ENCODE peak calls at places on chromosomes 3 and 15, in seven cellular contexts. One of them, this sample, is unnamed.

GRCh38 chr15:58684751-58685150 is 64.8 kb downstream of the ADAM10 start:
- DNase-seq in sigmoid colon: no peak
- DNase-seq in psoas muscle: no peak
- DNase-seq in HCEC 1CT: no peak
- DNase-seq in anterior cingulate cortex: no peak
- DNase-seq in posterior cingulate gyrus: no peak
- DNase-seq in GM23248: peak; percentile 32
- DNase-seq in this sample: no peak

GRCh38 chr15:25239471-25240345 is 199.1 kb downstream of the UBE3A start:
- DNase-seq in sigmoid colon: peak; percentile 43
- DNase-seq in psoas muscle: peak; percentile 1
- DNase-seq in HCEC 1CT: no peak
- DNase-seq in anterior cingulate cortex: no peak
- DNase-seq in posterior cingulate gyrus: no peak
- DNase-seq in GM23248: no peak
- DNase-seq in this sample: no peak

GRCh38 chr3:135992072-135992471 is 26.5 kb downstream of the PPP2R3A start:
- DNase-seq in sigmoid colon: no peak
- DNase-seq in psoas muscle: no peak
- DNase-seq in HCEC 1CT: peak; percentile 89
- DNase-seq in anterior cingulate cortex: no peak
- DNase-seq in posterior cingulate gyrus: no peak
- DNase-seq in GM23248: peak; percentile 92
- DNase-seq in this sample: no peak

GRCh38 chr3:88617283-88617682 is 467.5 kb downstream of the C3orf38 start:
- DNase-seq in sigmoid colon: no peak
- DNase-seq in psoas muscle: no peak
- DNase-seq in HCEC 1CT: no peak
- DNase-seq in anterior cingulate cortex: no peak
- DNase-seq in posterior cingulate gyrus: no peak
- DNase-seq in GM23248: no peak
- DNase-seq in this sample: no peak

GRCh38 chr15:70826634-70827033 is 27.3 kb downstream of the LARP6 start:
- DNase-seq in sigmoid colon: peak; percentile 80
- DNase-seq in psoas muscle: peak; percentile 56
- DNase-seq in HCEC 1CT: peak; percentile 87
- DNase-seq in anterior cingulate cortex: no peak
- DNase-seq in posterior cingulate gyrus: no peak
- DNase-seq in GM23248: peak; percentile 95
- DNase-seq in this sample: no peak

GRCh38 chr3:163605915-163606314 is 1472.4 kb downstream of the SI start:
- DNase-seq in sigmoid colon: no peak
- DNase-seq in psoas muscle: no peak
- DNase-seq in HCEC 1CT: no peak
- DNase-seq in anterior cingulate cortex: no peak
- DNase-seq in posterior cingulate gyrus: no peak
- DNase-seq in GM23248: no peak
- DNase-seq in this sample: no peak

GRCh38 chr15:40593130-40593529 is 919 bp upstream of the KNL1 start:
- DNase-seq in sigmoid colon: no peak
- DNase-seq in psoas muscle: no peak
- DNase-seq in HCEC 1CT: no peak
- DNase-seq in anterior cingulate cortex: no peak
- DNase-seq in posterior cingulate gyrus: no peak
- DNase-seq in GM23248: no peak
- DNase-seq in this sample: no peak

GRCh38 chr3:72974956-72975355 is 21.7 kb upstream of the PPP4R2 start:
- DNase-seq in sigmoid colon: no peak
- DNase-seq in psoas muscle: no peak
- DNase-seq in HCEC 1CT: no peak
- DNase-seq in anterior cingulate cortex: no peak
- DNase-seq in posterior cingulate gyrus: no peak
- DNase-seq in GM23248: no peak
- DNase-seq in this sample: no peak

GRCh38 chr3:141955163-141955562 is 78.7 kb downstream of the ATP1B3 start:
- DNase-seq in sigmoid colon: peak; percentile 37
- DNase-seq in psoas muscle: no peak
- DNase-seq in HCEC 1CT: no peak
- DNase-seq in anterior cingulate cortex: no peak
- DNase-seq in posterior cingulate gyrus: no peak
- DNase-seq in GM23248: no peak
- DNase-seq in this sample: no peak

GRCh38 chr15:87080547-87080946 is 1000.9 kb downstream of the AGBL1 start:
- DNase-seq in sigmoid colon: no peak
- DNase-seq in psoas muscle: no peak
- DNase-seq in HCEC 1CT: no peak
- DNase-seq in anterior cingulate cortex: no peak
- DNase-seq in posterior cingulate gyrus: no peak
- DNase-seq in GM23248: no peak
- DNase-seq in this sample: no peak

GRCh38 chr3:94159062-94159726 is 96.3 kb downstream of the NSUN3 start:
- DNase-seq in sigmoid colon: no peak
- DNase-seq in psoas muscle: no peak
- DNase-seq in HCEC 1CT: peak; percentile 77
- DNase-seq in anterior cingulate cortex: no peak
- DNase-seq in posterior cingulate gyrus: no peak
- DNase-seq in GM23248: peak; percentile 59
- DNase-seq in this sample: no peak

GRCh38 chr3:24829011-24829581 is 334.4 kb upstream of the THRB start:
- DNase-seq in sigmoid colon: peak; percentile 71
- DNase-seq in psoas muscle: peak; percentile 47
- DNase-seq in HCEC 1CT: no peak
- DNase-seq in anterior cingulate cortex: peak; percentile 54
- DNase-seq in posterior cingulate gyrus: peak; percentile 68
- DNase-seq in GM23248: peak; percentile 28
- DNase-seq in this sample: no peak

GRCh38 chr3:71121429-71122167 is 461.9 kb downstream of the FOXP1 start:
- DNase-seq in sigmoid colon: peak; percentile 78
- DNase-seq in psoas muscle: no peak
- DNase-seq in HCEC 1CT: no peak
- DNase-seq in anterior cingulate cortex: no peak
- DNase-seq in posterior cingulate gyrus: no peak
- DNase-seq in GM23248: no peak
- DNase-seq in this sample: no peak

GRCh38 chr3:171266034-171266805 is 194.0 kb downstream of the TNIK start:
- DNase-seq in sigmoid colon: no peak
- DNase-seq in psoas muscle: no peak
- DNase-seq in HCEC 1CT: no peak
- DNase-seq in anterior cingulate cortex: no peak
- DNase-seq in posterior cingulate gyrus: no peak
- DNase-seq in GM23248: peak; percentile 24
- DNase-seq in this sample: no peak

GRCh38 chr3:155052470-155052869 is 27.6 kb upstream of the MME start:
- DNase-seq in sigmoid colon: no peak
- DNase-seq in psoas muscle: no peak
- DNase-seq in HCEC 1CT: no peak
- DNase-seq in anterior cingulate cortex: no peak
- DNase-seq in posterior cingulate gyrus: no peak
- DNase-seq in GM23248: no peak
- DNase-seq in this sample: no peak

GRCh38 chr3:137032465-137033120 is 74.8 kb downstream of the IL20RB start:
- DNase-seq in sigmoid colon: peak; percentile 92
- DNase-seq in psoas muscle: peak; percentile 85
- DNase-seq in HCEC 1CT: peak; percentile 66
- DNase-seq in anterior cingulate cortex: peak; percentile 73
- DNase-seq in posterior cingulate gyrus: peak; percentile 93
- DNase-seq in GM23248: peak; percentile 85
- DNase-seq in this sample: peak; percentile 70

GRCh38 chr3:128323206-128324081 is 143.2 kb downstream of the DNAJB8 start:
- DNase-seq in sigmoid colon: peak; percentile 46
- DNase-seq in psoas muscle: no peak
- DNase-seq in HCEC 1CT: no peak
- DNase-seq in anterior cingulate cortex: no peak
- DNase-seq in posterior cingulate gyrus: no peak
- DNase-seq in GM23248: no peak
- DNase-seq in this sample: no peak

GRCh38 chr3:184805351-184806038 is 6.5 kb upstream of the VPS8 start:
- DNase-seq in sigmoid colon: no peak
- DNase-seq in psoas muscle: no peak
- DNase-seq in HCEC 1CT: no peak
- DNase-seq in anterior cingulate cortex: no peak
- DNase-seq in posterior cingulate gyrus: no peak
- DNase-seq in GM23248: no peak
- DNase-seq in this sample: no peak

GRCh38 chr3:159832024-159832423 is 156.6 kb upstream of the IL12A start:
- DNase-seq in sigmoid colon: no peak
- DNase-seq in psoas muscle: no peak
- DNase-seq in HCEC 1CT: no peak
- DNase-seq in anterior cingulate cortex: no peak
- DNase-seq in posterior cingulate gyrus: no peak
- DNase-seq in GM23248: no peak
- DNase-seq in this sample: no peak

GRCh38 chr15:38401101-38401500 is 52.8 kb upstream of the FAM98B start:
- DNase-seq in sigmoid colon: no peak
- DNase-seq in psoas muscle: no peak
- DNase-seq in HCEC 1CT: peak; percentile 39
- DNase-seq in anterior cingulate cortex: no peak
- DNase-seq in posterior cingulate gyrus: no peak
- DNase-seq in GM23248: peak; percentile 70
- DNase-seq in this sample: no peak

GRCh38 chr3:56917740-56918568 is 116.2 kb upstream of the ARHGEF3 start:
- DNase-seq in sigmoid colon: no peak
- DNase-seq in psoas muscle: no peak
- DNase-seq in HCEC 1CT: no peak
- DNase-seq in anterior cingulate cortex: no peak
- DNase-seq in posterior cingulate gyrus: no peak
- DNase-seq in GM23248: no peak
- DNase-seq in this sample: no peak

GRCh38 chr15:81343371-81343770 is 19.4 kb upstream of the STARD5 start:
- DNase-seq in sigmoid colon: no peak
- DNase-seq in psoas muscle: no peak
- DNase-seq in HCEC 1CT: no peak
- DNase-seq in anterior cingulate cortex: no peak
- DNase-seq in posterior cingulate gyrus: no peak
- DNase-seq in GM23248: no peak
- DNase-seq in this sample: no peak

GRCh38 chr3:52710512-52710911 is 4.6 kb downstream of the SPCS1 start:
- DNase-seq in sigmoid colon: no peak
- DNase-seq in psoas muscle: no peak
- DNase-seq in HCEC 1CT: no peak
- DNase-seq in anterior cingulate cortex: no peak
- DNase-seq in posterior cingulate gyrus: no peak
- DNase-seq in GM23248: no peak
- DNase-seq in this sample: no peak

GRCh38 chr15:81165565-81165964 is 31.1 kb upstream of the IL16 start:
- DNase-seq in sigmoid colon: no peak
- DNase-seq in psoas muscle: no peak
- DNase-seq in HCEC 1CT: no peak
- DNase-seq in anterior cingulate cortex: no peak
- DNase-seq in posterior cingulate gyrus: no peak
- DNase-seq in GM23248: peak; percentile 54
- DNase-seq in this sample: no peak

GRCh38 chr15:48823237-48823636 is 12.4 kb upstream of the CEP152 start:
- DNase-seq in sigmoid colon: no peak
- DNase-seq in psoas muscle: no peak
- DNase-seq in HCEC 1CT: peak; percentile 43
- DNase-seq in anterior cingulate cortex: no peak
- DNase-seq in posterior cingulate gyrus: no peak
- DNase-seq in GM23248: peak; percentile 42
- DNase-seq in this sample: no peak

GRCh38 chr3:160163259-160163878 is 61.9 kb upstream of the C3orf80 start:
- DNase-seq in sigmoid colon: no peak
- DNase-seq in psoas muscle: no peak
- DNase-seq in HCEC 1CT: peak; percentile 45
- DNase-seq in anterior cingulate cortex: no peak
- DNase-seq in posterior cingulate gyrus: no peak
- DNase-seq in GM23248: peak; percentile 63
- DNase-seq in this sample: no peak

GRCh38 chr3:81040107-81040506 is 721.3 kb downstream of the GBE1 start:
- DNase-seq in sigmoid colon: no peak
- DNase-seq in psoas muscle: no peak
- DNase-seq in HCEC 1CT: no peak
- DNase-seq in anterior cingulate cortex: no peak
- DNase-seq in posterior cingulate gyrus: no peak
- DNase-seq in GM23248: no peak
- DNase-seq in this sample: no peak

GRCh38 chr15:51401872-51402517 is 60.5 kb downstream of the GLDN start:
- DNase-seq in sigmoid colon: no peak
- DNase-seq in psoas muscle: peak; percentile 18
- DNase-seq in HCEC 1CT: peak; percentile 32
- DNase-seq in anterior cingulate cortex: peak; percentile 10
- DNase-seq in posterior cingulate gyrus: peak; percentile 58
- DNase-seq in GM23248: peak; percentile 75
- DNase-seq in this sample: no peak